ENCODE peak calls at places on chromosomes 12 and 14, in seven cellular contexts. A is uterus, J is keratinocyte, K is right lobe of liver, C is astrocyte, N is testis, Y is aorta. Q is an unnamed sample.

GRCh38 chr14:81625343-81625742 is 91.7 kb upstream of the SEL1L start:
- DNase-seq in A (no peak), J (no peak), K (no peak), C (no peak), N (no peak), Y (no peak), Q (no peak)

GRCh38 chr12:54606556-54606955 is 18.1 kb upstream of the PPP1R1A start:
- DNase-seq in A (no peak), J (no peak), K (no peak), C (no peak), N (no peak), Y (no peak), Q (no peak)

GRCh38 chr14:51539571-51540037 is 112.1 kb upstream of the FRMD6 start:
- DNase-seq in A (no peak), J (peak; percentile 98), K (no peak), C (peak; percentile 97), N (no peak), Y (no peak), Q (no peak)

GRCh38 chr14:71498151-71498734 is 434.0 kb upstream of the RGS6 start:
- DNase-seq in A (no peak), J (no peak), K (no peak), C (peak; percentile 69), N (no peak), Y (no peak), Q (no peak)

GRCh38 chr12:108734200-108734906 is 3.0 kb upstream of the CORO1C start:
- DNase-seq in A (no peak), J (peak; percentile 91), K (peak; percentile 34), C (peak; percentile 94), N (no peak), Y (peak; percentile 37), Q (no peak)

GRCh38 chr12:93784339-93785086 is 107.3 kb downstream of the CRADD start:
- DNase-seq in A (peak; percentile 92), J (no peak), K (no peak), C (peak; percentile 93), N (peak; percentile 70), Y (no peak), Q (no peak)

GRCh38 chr12:102567031-102567985 is 86.9 kb upstream of the IGF1 start:
- DNase-seq in A (no peak), J (no peak), K (no peak), C (peak; percentile 84), N (no peak), Y (no peak), Q (no peak)

GRCh38 chr14:49497725-49498348 is 88.3 kb downstream of the RPS29 start:
- DNase-seq in A (no peak), J (peak; percentile 65), K (no peak), C (peak; percentile 45), N (peak; percentile 17), Y (no peak), Q (no peak)

GRCh38 chr12:53659011-53659551 is 16.8 kb downstream of the ATP5MC2 start:
- DNase-seq in A (no peak), J (no peak), K (peak; percentile 28), C (peak; percentile 92), N (peak; percentile 77), Y (no peak), Q (no peak)

GRCh38 chr12:54364413-54364812 is at the start of gene GPR84:
- DNase-seq in A (no peak), J (no peak), K (no peak), C (no peak), N (no peak), Y (no peak), Q (no peak)

GRCh38 chr14:48771717-48772116 is 814.5 kb downstream of the RPS29 start:
- DNase-seq in A (no peak), J (no peak), K (no peak), C (peak; percentile 73), N (no peak), Y (no peak), Q (no peak)

GRCh38 chr12:132503611-132504204 is 13.8 kb downstream of the FBRSL1 start:
- DNase-seq in A (no peak), J (no peak), K (no peak), C (no peak), N (no peak), Y (no peak), Q (no peak)

GRCh38 chr14:76500011-76500410 is 124.1 kb downstream of the ESRRB start:
- DNase-seq in A (no peak), J (no peak), K (no peak), C (peak; percentile 44), N (no peak), Y (peak; percentile 37), Q (peak; percentile 22)

GRCh38 chr14:22614240-22614799 is 16.2 kb downstream of the ABHD4 start:
- DNase-seq in A (no peak), J (peak; percentile 86), K (no peak), C (peak; percentile 99), N (no peak), Y (no peak), Q (no peak)

GRCh38 chr14:99612737-99613330 is 8.8 kb upstream of the CCDC85C start:
- DNase-seq in A (no peak), J (peak; percentile 76), K (no peak), C (peak; percentile 47), N (no peak), Y (no peak), Q (peak; percentile 86)

GRCh38 chr12:127548123-127548553 is 718.8 kb upstream of the TMEM132C start:
- DNase-seq in A (no peak), J (no peak), K (no peak), C (peak; percentile 93), N (no peak), Y (no peak), Q (no peak)

GRCh38 chr12:119512772-119513497 is 80.6 kb upstream of the TMEM233 start:
- DNase-seq in A (no peak), J (no peak), K (no peak), C (peak; percentile 1), N (peak; percentile 17), Y (no peak), Q (no peak)

GRCh38 chr12:53504004-53504920 is 3.0 kb downstream of the NPFF start:
- DNase-seq in A (no peak), J (no peak), K (no peak), C (no peak), N (no peak), Y (peak; percentile 62), Q (no peak)

GRCh38 chr12:79174656-79175055 is 310.1 kb downstream of the SYT1 start:
- DNase-seq in A (no peak), J (no peak), K (no peak), C (peak; percentile 62), N (no peak), Y (no peak), Q (no peak)

GRCh38 chr14:105858676-105859025 is 332.3 kb downstream of the TMEM121 start:
- DNase-seq in A (peak; percentile 8), J (no peak), K (peak; percentile 16), C (no peak), N (peak; percentile 13), Y (peak; percentile 45), Q (no peak)

GRCh38 chr12:125688881-125689280 is 623.6 kb downstream of the AACS start:
- DNase-seq in A (no peak), J (no peak), K (no peak), C (no peak), N (no peak), Y (no peak), Q (no peak)

GRCh38 chr12:110352401-110352800 is 51.1 kb downstream of the ANAPC7 start:
- DNase-seq in A (no peak), J (no peak), K (no peak), C (no peak), N (no peak), Y (no peak), Q (no peak)

GRCh38 chr12:6916426-6917200 is 2.2 kb downstream of the ENO2 start:
- DNase-seq in A (no peak), J (no peak), K (no peak), C (no peak), N (no peak), Y (peak; percentile 67), Q (peak; percentile 52)
- H3K4me3 ChIP-seq in A (no peak overlapping the region), J (no peak overlapping the region), K (no peak overlapping the region), C (no peak overlapping the region), N (no peak overlapping the region), Y (no peak overlapping the region), Q (no peak overlapping the region)

GRCh38 chr14:63996016-63996415 is 143.2 kb downstream of the SYNE2 start:
- DNase-seq in A (no peak), J (no peak), K (no peak), C (no peak), N (no peak), Y (no peak), Q (no peak)
- H3K27ac ChIP-seq in A (no peak overlapping the region), J (no peak overlapping the region), K (no peak overlapping the region), C (no peak overlapping the region), N (no peak overlapping the region), Y (no peak overlapping the region), Q (no peak overlapping the region)

GRCh38 chr12:40168001-40168400 is 56.8 kb upstream of the LRRK2 start:
- DNase-seq in A (no peak), J (no peak), K (no peak), C (no peak), N (no peak), Y (no peak), Q (no peak)

GRCh38 chr12:40171501-40171900 is 53.3 kb upstream of the LRRK2 start:
- DNase-seq in A (no peak), J (no peak), K (no peak), C (no peak), N (no peak), Y (no peak), Q (no peak)

GRCh38 chr12:40170593-40170992 is 54.2 kb upstream of the LRRK2 start:
- DNase-seq in A (no peak), J (no peak), K (no peak), C (no peak), N (no peak), Y (no peak), Q (no peak)

GRCh38 chr12:40172879-40173278 is 51.9 kb upstream of the LRRK2 start:
- DNase-seq in A (no peak), J (no peak), K (no peak), C (no peak), N (no peak), Y (no peak), Q (no peak)

DNA sequence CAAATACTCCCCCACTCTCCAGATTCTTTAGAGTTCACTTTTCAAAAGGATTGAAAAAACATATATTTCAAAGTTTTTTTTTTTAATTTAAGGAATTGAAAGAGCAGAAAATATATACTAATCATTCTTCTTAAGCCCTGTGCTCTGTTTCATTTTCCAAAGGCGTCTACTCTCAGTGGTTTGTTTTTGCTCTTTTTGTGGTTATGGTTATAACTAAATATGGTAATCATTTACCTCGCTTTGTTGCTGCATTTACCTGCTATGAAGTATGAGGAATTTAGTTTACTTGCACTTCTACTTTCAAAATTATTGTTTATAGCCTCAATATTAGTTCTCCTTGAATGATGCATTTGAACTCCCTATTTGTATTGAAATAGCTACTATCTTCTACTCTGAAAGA is 55.9 kb upstream of the LRRK2 start:
- DNase-seq in A (no peak), J (no peak), K (no peak), C (no peak), N (no peak), Y (no peak), Q (no peak)
- H3K4me3 ChIP-seq in A (no peak overlapping the region), J (no peak overlapping the region), K (no peak overlapping the region), C (no peak overlapping the region), N (no peak overlapping the region), Y (no peak overlapping the region), Q (no peak overlapping the region)

GRCh38 chr12:89339531-89339930 is 12.8 kb downstream of the DUSP6 start:
- DNase-seq in A (no peak), J (no peak), K (no peak), C (no peak), N (no peak), Y (no peak), Q (no peak)

GRCh38 chr12:89333564-89334252 is 18.6 kb downstream of the DUSP6 start:
- DNase-seq in A (no peak), J (no peak), K (no peak), C (no peak), N (no peak), Y (no peak), Q (no peak)

GRCh38 chr12:89334770-89335169 is 17.5 kb downstream of the DUSP6 start:
- DNase-seq in A (no peak), J (no peak), K (no peak), C (no peak), N (no peak), Y (no peak), Q (no peak)

GRCh38 chr12:89335452-89336244 is 16.7 kb downstream of the DUSP6 start:
- DNase-seq in A (no peak), J (no peak), K (no peak), C (no peak), N (no peak), Y (no peak), Q (no peak)
- H3K27ac ChIP-seq in A (no peak overlapping the region), J (no peak overlapping the region), K (no peak overlapping the region), C (no peak overlapping the region), N (no peak overlapping the region), Y (no peak overlapping the region), Q (no peak overlapping the region)

Q was measured in kidney.